ENCODE peak calls at places on chromosomes 11 and 22, in eight cellular contexts. Y, A, M, G, C, O, I and P are unnamed samples.

GRCh38 chr22:32695451-32695891 is 106.0 kb upstream of the TIMP3 start:
- DNase-seq in Y (no peak), A (peak), M (no peak), G (no peak), C (no peak), O (no peak), I (peak), P (no peak)

GRCh38 chr11:113446938-113447337 is 28.3 kb downstream of the DRD2 start:
- DNase-seq in Y (no peak), A (no peak), M (no peak), G (no peak), C (peak), O (no peak), I (peak), P (no peak)

GRCh38 chr11:86497310-86497709 is 122.6 kb downstream of the CCDC81 start:
- DNase-seq in Y (no peak), A (peak), M (no peak), G (no peak), C (no peak), O (no peak), I (no peak), P (no peak)

GRCh38 chr11:126925321-126926093 is 75.1 kb downstream of the KIRREL3 start:
- DNase-seq in Y (no peak), A (peak), M (no peak), G (no peak), C (no peak), O (no peak), I (no peak), P (no peak)

GRCh38 chr11:77154381-77155081 is 26.5 kb downstream of the MYO7A start:
- DNase-seq in Y (no peak), A (no peak), M (peak), G (peak), C (peak), O (peak), I (no peak), P (peak)

GRCh38 chr11:95450547-95451123 is 219.6 kb upstream of the SESN3 start:
- DNase-seq in Y (peak), A (peak), M (no peak), G (no peak), C (no peak), O (no peak), I (no peak), P (no peak)

GRCh38 chr11:77082838-77083552 is 16.2 kb downstream of the CAPN5 start:
- DNase-seq in Y (no peak), A (peak), M (no peak), G (no peak), C (no peak), O (no peak), I (no peak), P (no peak)

GRCh38 chr22:47294222-47294532 is 531.7 kb downstream of the TBC1D22A start:
- DNase-seq in Y (peak), A (peak), M (no peak), G (no peak), C (no peak), O (no peak), I (peak), P (no peak)

GRCh38 chr11:15845261-15845660 is 511.1 kb downstream of the SOX6 start:
- DNase-seq in Y (no peak), A (no peak), M (no peak), G (peak), C (no peak), O (peak), I (no peak), P (peak)

GRCh38 chr22:46110215-46110614 is 40.1 kb upstream of the PPARA start:
- DNase-seq in Y (no peak), A (peak), M (no peak), G (no peak), C (no peak), O (no peak), I (no peak), P (no peak)

GRCh38 chr11:1158681-1159525 is 1.1 kb downstream of the MUC5AC start:
- DNase-seq in Y (no peak), A (no peak), M (no peak), G (no peak), C (no peak), O (no peak), I (no peak), P (no peak)

GRCh38 chr11:78194490-78194889 is 5.8 kb downstream of the USP35 start:
- DNase-seq in Y (no peak), A (no peak), M (no peak), G (no peak), C (no peak), O (no peak), I (no peak), P (no peak)

GRCh38 chr22:33792837-33793236 is 127.4 kb downstream of the LARGE1 start:
- DNase-seq in Y (no peak), A (peak), M (no peak), G (no peak), C (no peak), O (no peak), I (no peak), P (no peak)

GRCh38 chr11:59755701-59756495 is 722 bp downstream of the STX3 start:
- DNase-seq in Y (peak), A (peak), M (peak), G (no peak), C (no peak), O (peak), I (peak), P (no peak)

GRCh38 chr11:88418508-88418907 is 81.0 kb upstream of the CTSC start:
- DNase-seq in Y (no peak), A (no peak), M (no peak), G (peak), C (no peak), O (peak), I (no peak), P (peak)